ENCODE peak calls at places on chromosomes 16 and 17, in five cellular contexts. U is SJCRH30, D is Peyer's patch, L is esophagus squamous epithelium, Q is cardiac muscle cell. K is an unnamed sample.

GRCh38 chr17:44539664-44540063 is 17.6 kb upstream of the FZD2 start:
- DNase-seq in D (no peak), L (no peak), Q (no peak), U (no peak), K (no peak)

GRCh38 chr16:69234460-69234859 is 47.5 kb downstream of the SNTB2 start:
- DNase-seq in U (no peak), D (no peak), Q (no peak), L (no peak), K (no peak)

GRCh38 chr17:57629470-57629869 is 115.6 kb downstream of the CCDC182 start:
- DNase-seq in L (no peak), D (no peak), Q (no peak), U (no peak), K (no peak)

GRCh38 chr17:35799942-35800341 is 4.5 kb upstream of the MMP28 start:
- DNase-seq in D (no peak), Q (peak), U (no peak), L (no peak), K (no peak)

GRCh38 chr16:80743273-80743672 is 61.1 kb downstream of the CDYL2 start:
- DNase-seq in U (no peak), Q (no peak), D (no peak), L (no peak), K (no peak)

GRCh38 chr17:61459968-61460718 is 7.9 kb downstream of the TBX4 start:
- DNase-seq in Q (no peak), D (no peak), L (no peak), U (no peak), K (no peak)

GRCh38 chr17:73165616-73166404 is 1.0 kb downstream of the SSTR2 start:
- DNase-seq in L (no peak), D (no peak), U (no peak), Q (no peak), K (no peak)

GRCh38 chr17:74241434-74241833 is 28.1 kb downstream of the TTYH2 start:
- DNase-seq in D (no peak), Q (peak), L (no peak), U (no peak), K (no peak)

GRCh38 chr17:2218426-2218825 is 85.2 kb downstream of the SMG6 start:
- DNase-seq in D (no peak), L (no peak), U (no peak), Q (no peak), K (no peak)

GRCh38 chr17:570403-570802 is 144.2 kb downstream of the VPS53 start:
- DNase-seq in D (no peak), Q (no peak), U (no peak), L (no peak), K (no peak)

GRCh38 chr17:65037157-65037556 is 19.4 kb downstream of the GNA13 start:
- DNase-seq in Q (no peak), D (no peak), U (no peak), L (no peak), K (no peak)

GRCh38 chr16:47732122-47732805 is 271.1 kb downstream of the PHKB start:
- DNase-seq in D (no peak), L (no peak), Q (peak), U (peak), K (no peak)

GRCh38 chr17:52762147-52762793 is 603.8 kb upstream of the CA10 start:
- DNase-seq in Q (no peak), L (no peak), D (no peak), U (no peak), K (no peak)

GRCh38 chr16:65509172-65509571 is 387.3 kb upstream of the CDH11 start:
- DNase-seq in Q (no peak), L (no peak), D (no peak), U (no peak), K (no peak)

GRCh38 chr16:69169051-69169450 is 17.9 kb upstream of the SNTB2 start:
- DNase-seq in Q (no peak), D (no peak), L (no peak), U (no peak), K (no peak)

DNA sequence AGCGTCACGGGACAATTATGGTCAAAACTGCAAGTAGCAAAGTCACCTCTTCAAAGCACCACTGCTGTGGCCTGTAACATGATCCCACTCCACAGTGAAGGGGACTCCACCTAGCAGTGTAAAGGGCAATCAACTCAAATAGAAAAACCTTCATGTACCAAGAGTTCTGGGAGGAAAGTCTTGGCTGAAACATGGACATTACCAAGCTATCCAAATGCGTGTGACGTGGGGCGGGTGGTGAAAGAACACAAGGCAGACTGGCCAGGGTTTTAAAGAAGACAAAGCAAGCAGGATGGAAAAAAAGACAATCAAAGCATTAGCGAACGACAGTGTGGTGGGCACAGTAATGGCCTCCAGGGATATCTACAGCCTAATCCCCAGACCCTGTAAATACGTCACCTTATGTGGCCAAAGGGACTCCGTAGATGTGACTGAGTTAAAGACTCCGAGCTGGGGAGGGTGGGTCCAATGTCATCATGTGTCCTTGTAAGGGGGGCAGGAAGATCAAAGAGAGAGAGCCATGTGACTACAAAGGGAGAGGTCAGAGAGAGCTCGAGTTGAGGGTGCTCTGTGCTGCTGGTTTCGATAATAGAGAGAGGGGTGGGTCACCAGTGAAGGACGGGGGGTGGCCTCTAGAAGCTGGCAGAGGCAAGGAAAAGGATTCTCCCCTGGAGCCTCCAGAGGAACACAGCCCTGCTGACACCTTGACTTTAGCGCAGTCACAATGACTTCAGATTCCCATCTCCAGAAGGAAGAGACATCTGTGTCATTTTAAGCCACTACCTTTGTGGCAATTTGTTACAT is 6.0 kb downstream of the HSDL1 start:
- DNase-seq in U (peak), Q (no peak), D (no peak), L (no peak), K (no peak)
- H3K4me3 ChIP-seq in U (no peak), Q (no peak), D (no peak), L (no peak), K (no peak)

GRCh38 chr17:42113293-42114069 is 967 bp upstream of the DHX58 start:
- DNase-seq in D (peak), Q (no peak), L (no peak), U (no peak), K (no peak)
- H3K27ac ChIP-seq in D (peak), Q (no peak), L (peak), U (no peak), K (peak)

GRCh38 chr17:58694302-58694701 is 1.9 kb downstream of the RAD51C start:
- DNase-seq in L (no peak), U (no peak), D (no peak), Q (no peak), K (no peak)
- H3K4me3 ChIP-seq in L (no peak), U (no peak), D (no peak), Q (no peak), K (no peak)

DNA sequence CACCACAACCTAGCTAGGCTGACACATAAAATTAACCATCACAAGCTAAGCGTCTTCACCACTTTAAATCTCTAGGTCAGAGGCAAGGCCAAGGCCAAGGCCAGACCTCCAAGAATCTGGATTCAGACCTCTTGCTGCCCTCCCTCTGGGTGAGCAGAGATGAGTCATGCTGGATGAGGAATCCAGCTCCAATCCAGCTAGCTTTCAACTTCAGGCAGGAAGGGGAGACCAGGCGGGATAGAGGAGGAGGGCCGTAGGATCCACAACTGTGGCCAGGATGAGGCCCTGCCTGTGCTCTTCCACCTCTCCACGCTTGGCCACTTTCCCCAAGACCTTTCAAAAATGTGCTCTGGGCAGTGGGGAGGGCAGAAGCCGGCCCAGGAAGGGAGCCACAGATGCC is 14.7 kb downstream of the LRRC75A start:
- DNase-seq in U (peak), D (no peak), Q (peak), L (no peak), K (no peak)
- H3K27ac ChIP-seq in U (peak), D (peak), Q (peak), L (no peak), K (no peak)

DNA sequence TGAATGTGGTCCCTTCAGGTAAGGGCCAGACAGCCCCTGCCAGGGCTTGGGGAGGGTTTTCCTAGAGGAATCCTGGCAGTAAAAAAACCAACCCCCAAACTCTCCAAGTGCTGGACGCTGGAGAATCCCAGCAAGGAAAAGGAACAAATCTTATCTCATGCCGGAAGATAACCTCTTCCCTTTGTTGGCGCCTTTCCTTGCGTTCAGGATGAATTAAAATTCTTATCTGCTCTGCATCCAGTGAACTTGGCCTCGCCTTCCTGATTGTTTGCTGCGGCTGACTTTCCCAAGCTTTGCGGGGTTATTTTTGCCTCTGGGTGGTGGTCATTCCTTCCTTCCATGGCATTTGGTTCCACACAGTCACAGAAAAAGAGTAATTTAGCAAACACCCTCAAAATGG is 77.6 kb downstream of the MRC2 start:
- DNase-seq in L (no peak), D (no peak), U (no peak), Q (peak), K (no peak)
- H3K4me3 ChIP-seq in L (no peak), D (no peak), U (no peak), Q (peak), K (no peak)

DNA sequence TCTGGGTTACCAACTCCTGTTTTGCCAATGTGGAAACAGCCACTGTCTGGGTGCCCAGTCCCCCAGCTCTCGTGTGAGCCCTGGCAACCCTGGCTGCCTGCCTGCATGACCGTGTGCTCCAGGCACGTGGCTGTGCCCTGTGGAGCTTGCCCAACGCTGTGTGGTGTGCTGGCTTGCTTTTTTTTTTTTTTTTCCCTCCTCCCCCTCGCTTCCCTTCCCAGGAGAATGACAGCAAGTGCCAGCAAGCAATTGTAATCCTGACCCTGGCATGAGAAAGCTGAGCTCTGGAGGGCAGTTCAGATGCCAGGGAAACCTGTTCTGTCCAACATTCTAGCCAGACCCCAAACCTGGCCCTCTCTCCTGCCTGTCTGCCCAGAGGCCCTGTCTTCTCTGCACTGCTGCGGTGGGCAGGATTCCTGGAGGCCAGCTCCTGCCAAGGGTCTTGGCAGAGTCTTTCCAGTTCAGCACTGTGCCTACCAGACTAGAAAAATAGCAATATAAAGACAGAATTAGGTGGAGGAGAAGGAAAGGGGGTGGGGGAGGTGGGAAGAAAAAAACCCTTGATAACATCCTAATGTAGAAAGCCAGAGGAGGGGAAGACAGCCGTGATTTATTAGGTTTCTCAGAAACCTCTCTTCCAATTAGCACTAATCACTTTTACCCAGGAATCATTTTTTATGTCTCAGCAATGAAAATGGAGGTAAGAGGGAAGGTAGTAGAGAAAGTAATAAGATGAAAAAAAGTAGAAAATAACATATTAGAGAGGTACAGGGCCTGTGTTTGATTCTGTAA is 9.0 kb downstream of the HLF start:
- DNase-seq in U (no peak), L (no peak), D (no peak), Q (no peak), K (no peak)
- H3K27ac ChIP-seq in U (no peak), L (peak), D (peak), Q (no peak), K (no peak)

GRCh38 chr16:17072104-17072503 is 398.7 kb downstream of the XYLT1 start:
- DNase-seq in L (no peak), U (no peak), D (no peak), Q (no peak), K (no peak)

GRCh38 chr16:17067882-17068281 is 402.9 kb downstream of the XYLT1 start:
- DNase-seq in D (no peak), Q (no peak), U (no peak), L (no peak), K (no peak)

GRCh38 chr16:17076121-17076757 is 394.5 kb downstream of the XYLT1 start:
- DNase-seq in L (no peak), D (no peak), Q (no peak), U (no peak), K (no peak)

GRCh38 chr16:17068524-17068923 is 402.2 kb downstream of the XYLT1 start:
- DNase-seq in D (no peak), U (no peak), L (no peak), Q (no peak), K (no peak)

GRCh38 chr16:17070882-17071592 is 399.7 kb downstream of the XYLT1 start:
- DNase-seq in Q (no peak), L (peak), D (peak), U (no peak), K (peak)
- H3K4me3 ChIP-seq in Q (no peak), L (no peak), D (peak), U (no peak), K (peak)

GRCh38 chr17:75468779-75469373 is 12.4 kb downstream of the TMEM94 start:
- DNase-seq in D (no peak), Q (no peak), L (no peak), U (no peak), K (no peak)
- H3K27ac ChIP-seq in D (no peak), Q (no peak), L (no peak), U (no peak), K (no peak)

GRCh38 chr17:9645858-9646555 is 690 bp downstream of the USP43 start:
- DNase-seq in U (no peak), Q (peak), L (no peak), D (peak), K (no peak)
- H3K4me3 ChIP-seq in U (no peak), Q (peak), L (peak), D (peak), K (no peak)

K was measured in CD4-positive, alpha-beta memory T cell.